ENCODE peak calls at places on chromosomes 5 and 9, in ten cellular contexts. X, B, K, L, M, N, F, P, Y and A are unnamed samples.

GRCh38 chr9:118761016-118761790 is 608.0 kb downstream of the BRINP1 start:
- DNase-seq in X (no peak), M (no peak), B (no peak), P (no peak), K (no peak), Y (no peak), N (no peak), L (no peak), F (no peak), A (no peak)

GRCh38 chr5:9498541-9499497 is 47.1 kb downstream of the SEMA5A start:
- DNase-seq in F (no peak), X (peak), N (no peak), K (no peak), B (no peak), L (peak), M (peak), P (peak), Y (peak), A (peak)

GRCh38 chr9:120710110-120710981 is 3.9 kb downstream of the MEGF9 start:
- DNase-seq in F (peak), M (no peak), L (peak), K (no peak), Y (peak), B (no peak), X (peak), N (no peak), P (peak), A (peak)

GRCh38 chr9:137297966-137298365 is 4.1 kb downstream of the NRARP start:
- DNase-seq in F (no peak), L (no peak), B (no peak), P (no peak), X (no peak), M (no peak), Y (no peak), K (no peak), N (no peak), A (no peak)

GRCh38 chr9:129567842-129568559 is 52.9 kb downstream of the C9orf50 start:
- DNase-seq in Y (peak), M (peak), B (no peak), X (peak), P (no peak), N (no peak), L (peak), K (peak), F (no peak), A (peak)

GRCh38 chr9:35079041-35079425 is 709 bp downstream of the FANCG start:
- DNase-seq in N (no peak), X (no peak), Y (no peak), P (peak), M (no peak), K (no peak), F (no peak), B (no peak), L (no peak), A (peak)

GRCh38 chr5:111734013-111734412 is 23.0 kb downstream of the NREP start:
- DNase-seq in K (no peak), B (no peak), P (no peak), M (peak), F (no peak), Y (no peak), L (no peak), X (peak), N (no peak), A (no peak)

GRCh38 chr9:112378441-112379176 is 1.3 kb upstream of the HSDL2 start:
- DNase-seq in F (no peak), X (peak), P (no peak), B (no peak), M (peak), K (peak), N (no peak), Y (peak), L (no peak), A (no peak)

GRCh38 chr9:84002344-84002743 is 21.7 kb downstream of the RMI1 start:
- DNase-seq in B (no peak), P (no peak), K (no peak), M (peak), L (no peak), X (peak), F (no peak), N (no peak), Y (no peak), A (no peak)

GRCh38 chr5:78056901-78057514 is 237.5 kb downstream of the AP3B1 start:
- DNase-seq in N (no peak), B (no peak), M (peak), Y (peak), L (no peak), K (no peak), X (no peak), P (no peak), F (no peak), A (peak)

GRCh38 chr5:18789216-18789615 is 1155.0 kb downstream of the TAF11L14 start:
- DNase-seq in L (no peak), K (no peak), M (no peak), N (no peak), X (no peak), B (no peak), P (no peak), Y (no peak), F (no peak), A (no peak)

GRCh38 chr5:55062039-55062779 is 38.2 kb downstream of the GZMK start:
- DNase-seq in B (no peak), M (no peak), X (no peak), N (peak), P (no peak), K (no peak), L (no peak), F (no peak), Y (no peak), A (no peak)

GRCh38 chr9:124593080-124594058 is 86.2 kb upstream of the NR5A1 start:
- DNase-seq in Y (no peak), B (no peak), F (no peak), K (no peak), M (peak), P (no peak), X (no peak), N (no peak), L (no peak), A (peak)

GRCh38 chr5:139459451-139459934 is 3.0 kb downstream of the ECSCR start:
- DNase-seq in N (no peak), M (no peak), X (no peak), Y (no peak), L (peak), F (no peak), B (no peak), K (no peak), P (no peak), A (peak)

GRCh38 chr5:139383275-139383992 is at the start of gene SLC23A1:
- DNase-seq in B (no peak), K (no peak), L (peak), M (peak), N (no peak), P (peak), Y (no peak), X (no peak), F (no peak), A (no peak)

GRCh38 chr5:37814699-37815098 is 25.1 kb downstream of the GDNF start:
- DNase-seq in P (no peak), M (peak), B (no peak), F (no peak), L (no peak), X (peak), Y (no peak), K (no peak), N (no peak), A (no peak)

GRCh38 chr9:37650873-37651768 is at the start of gene FRMPD1:
- DNase-seq in P (peak), B (no peak), X (peak), K (peak), M (peak), Y (peak), F (no peak), N (peak), L (peak), A (peak)